ENCODE peak calls at places on chromosome 1, in four cellular contexts. N is effector memory CD8-positive, alpha-beta T cell; P is activated CD8-positive, alpha-beta memory T cell treated with anti-CD3 and anti-CD28 coated beads, Interleukin-2, amount 50 U/mL, for 48 hours; Y is activated T-helper 1 cell treated with Interleukin-2 at 50 U/mL for 16 hours. K is an unnamed sample.

GRCh38 chr1:63632110-63632509 is 38.9 kb downstream of the PGM1 start:
- DNase-seq in P (no peak), N (no peak), Y (no peak), K (no peak)

GRCh38 chr1:93623875-93624274 is 57.8 kb downstream of the BCAR3 start:
- DNase-seq in Y (no peak), N (no peak), P (no peak), K (peak)

GRCh38 chr1:214590696-214591095 is 12.3 kb upstream of the CENPF start:
- DNase-seq in N (no peak), P (no peak), Y (no peak), K (no peak)

GRCh38 chr1:218479436-218480115 is 134.4 kb downstream of the TGFB2 start:
- DNase-seq in N (no peak), Y (no peak), P (no peak), K (no peak)

GRCh38 chr1:232355162-232356006 is 274.5 kb downstream of the SIPA1L2 start:
- DNase-seq in P (no peak), N (no peak), Y (no peak), K (no peak)

GRCh38 chr1:30809514-30810263 is 52.1 kb upstream of the LAPTM5 start:
- DNase-seq in Y (no peak), N (no peak), P (no peak), K (peak)

GRCh38 chr1:67648582-67649326 is 36.2 kb upstream of the GADD45A start:
- DNase-seq in N (no peak), Y (no peak), P (no peak), K (no peak)

GRCh38 chr1:147214842-147215539 is 10.1 kb downstream of the FMO5 start:
- DNase-seq in P (no peak), N (no peak), Y (no peak), K (no peak)

GRCh38 chr1:229029644-229030235 is 241.2 kb upstream of the RAB4A start:
- DNase-seq in P (no peak), Y (no peak), N (no peak), K (no peak)

GRCh38 chr1:7518411-7518810 is 252.7 kb upstream of the VAMP3 start:
- DNase-seq in P (no peak), N (no peak), Y (no peak), K (no peak)

GRCh38 chr1:224333939-224334701 is 4.1 kb upstream of the NVL start:
- DNase-seq in N (no peak), P (no peak), Y (no peak), K (no peak)

GRCh38 chr1:4601986-4602385 is 52.4 kb upstream of the AJAP1 start:
- DNase-seq in N (no peak), Y (no peak), P (no peak), K (no peak)

GRCh38 chr1:35929730-35930592 is 944 bp upstream of the AGO3 start:
- DNase-seq in P (peak), Y (peak), N (peak), K (peak)

GRCh38 chr1:2556277-2557145 is at the start of gene TNFRSF14:
- DNase-seq in P (peak), Y (peak), N (peak), K (no peak)

GRCh38 chr1:171801395-171801990 is 20.0 kb downstream of the METTL13 start:
- DNase-seq in N (no peak), P (no peak), Y (no peak), K (peak)

GRCh38 chr1:228783415-228784045 is 48.3 kb downstream of the RHOU start:
- DNase-seq in P (no peak), N (no peak), Y (no peak), K (no peak)

GRCh38 chr1:2583871-2584341 is 2.7 kb upstream of the PRXL2B start:
- DNase-seq in N (no peak), P (no peak), Y (no peak), K (no peak)

GRCh38 chr1:170776147-170776734 is 112.3 kb downstream of the PRRX1 start:
- DNase-seq in P (no peak), N (no peak), Y (no peak), K (no peak)

GRCh38 chr1:178033019-178033418 is 60.9 kb upstream of the RASAL2 start:
- DNase-seq in Y (no peak), P (no peak), N (no peak), K (no peak)